ENCODE peak calls at places on chromosomes 2 and 18, in seven cellular contexts. G is GM23248, F is fibroblast of lung, R is HCT116, J is neural progenitor cell, O is GM23338, U is DND-41. W is an unnamed sample. For H3K36me3, the result is how much of the 10 kb centered on the place peaks cover.

GRCh38 chr2:181955010-181955409 is 30.6 kb upstream of the PPP1R1C start:
- DNase-seq in F (peak), G (peak), J (no peak), O (no peak), U (no peak), R (peak), W (no peak)

GRCh38 chr2:157439792-157440186 is 4.1 kb downstream of the CYTIP start:
- DNase-seq in R (no peak), F (no peak), O (no peak), G (no peak), J (no peak), U (no peak), W (peak)

GRCh38 chr2:228268756-228269155 is 87.3 kb upstream of the SPHKAP start:
- DNase-seq in R (no peak), J (no peak), O (no peak), G (no peak), F (no peak), U (no peak), W (no peak)

GRCh38 chr2:174138161-174138560 is 110.2 kb downstream of the OLA1 start:
- DNase-seq in G (peak), R (no peak), U (no peak), F (peak), J (no peak), O (peak), W (no peak)

GRCh38 chr18:13019301-13019700 is 28.1 kb downstream of the CEP192 start:
- DNase-seq in G (peak), O (no peak), U (no peak), J (no peak), R (no peak), F (no peak), W (no peak)

GRCh38 chr2:237431856-237432255 is 17.9 kb upstream of the COL6A3 start:
- DNase-seq in G (peak), R (no peak), F (peak), O (no peak), J (no peak), U (no peak), W (no peak)

GRCh38 chr18:51654441-51655326 is 457.2 kb upstream of the MEX3C start:
- DNase-seq in O (peak), G (no peak), F (no peak), U (no peak), R (no peak), J (peak), W (no peak)

GRCh38 chr2:178193496-178193822 is 853 bp upstream of the OSBPL6 start:
- DNase-seq in O (no peak), F (no peak), G (no peak), J (no peak), R (no peak), U (no peak), W (no peak)

GRCh38 chr2:176653856-176654443 is 384.7 kb downstream of the MTX2 start:
- DNase-seq in O (peak), R (peak), J (peak), F (peak), G (peak), U (peak), W (peak)

GRCh38 chr2:213806125-213806726 is 522.0 kb downstream of the SPAG16 start:
- DNase-seq in G (peak), J (peak), R (no peak), F (peak), U (no peak), O (peak), W (peak)

GRCh38 chr18:59085797-59086196 is 53.9 kb upstream of the SEC11C start:
- DNase-seq in U (no peak), F (peak), J (no peak), G (peak), O (no peak), R (no peak), W (no peak)

GRCh38 chr18:2588666-2589344 is 17.4 kb downstream of the NDC80 start:
- DNase-seq in O (no peak), G (no peak), J (no peak), F (no peak), R (no peak), U (no peak), W (no peak)

GRCh38 chr2:48715042-48715899 is 40.3 kb downstream of the LHCGR start:
- DNase-seq in R (no peak), O (no peak), U (no peak), J (no peak), G (peak), F (peak), W (no peak)

GRCh38 chr18:50711401-50711800 is 108.4 kb downstream of the MRO start:
- DNase-seq in U (no peak), O (no peak), G (no peak), F (no peak), J (no peak), R (no peak), W (no peak)

GRCh38 chr18:49510393-49511115 is 23.5 kb upstream of the C18orf32 start:
- DNase-seq in U (peak), F (peak), G (peak), R (peak), J (peak), O (peak), W (peak)

GRCh38 chr18:62085766-62086165 is 101.1 kb downstream of the PIGN start:
- DNase-seq in J (no peak), O (no peak), U (no peak), R (no peak), G (no peak), F (no peak), W (no peak)

GRCh38 chr2:105741216-105741615 is 3.5 kb upstream of the NCK2 start:
- DNase-seq in U (no peak), O (no peak), R (no peak), F (no peak), G (no peak), J (no peak), W (no peak)

GRCh38 chr2:61855178-61855523 is 1.3 kb upstream of the FAM161A start:
- DNase-seq in R (no peak), G (no peak), F (no peak), O (no peak), J (peak), U (no peak), W (peak)

GRCh38 chr2:68417931-68418330 is 49.2 kb downstream of the FBXO48 start:
- DNase-seq in F (no peak), R (no peak), U (no peak), G (no peak), O (no peak), J (no peak), W (no peak)

GRCh38 chr2:143802871-143803650 is 673.8 kb downstream of the ARHGAP15 start:
- DNase-seq in J (no peak), R (no peak), F (peak), G (no peak), O (no peak), U (no peak), W (peak)

GRCh38 chr18:9101730-9102390 is 639 bp upstream of the NDUFV2 start:
- DNase-seq in F (peak), R (peak), O (no peak), U (peak), J (no peak), G (peak), W (peak)

GRCh38 chr2:47237375-47238357 is 82.6 kb upstream of the STPG4 start:
- DNase-seq in G (peak), U (no peak), F (peak), O (peak), R (no peak), J (no peak), W (no peak)

GRCh38 chr18:10291568-10291981 is 162.9 kb upstream of the APCDD1 start:
- DNase-seq in U (no peak), R (no peak), G (peak), J (peak), F (peak), O (no peak), W (no peak)

GRCh38 chr2:190408538-190409271 is 550 bp downstream of the MFSD6 start:
- DNase-seq in R (peak), F (no peak), U (peak), J (peak), G (peak), O (peak), W (peak)

GRCh38 chr18:47898696-47899095 is 31.8 kb downstream of the SMAD2 start:
- DNase-seq in O (peak), U (no peak), J (no peak), R (no peak), G (no peak), F (no peak), W (no peak)

GRCh38 chr18:36692331-36692730 is 136.5 kb downstream of the TPGS2 start:
- DNase-seq in U (no peak), J (no peak), F (peak), G (peak), R (no peak), O (no peak), W (no peak)

GRCh38 chr2:112642961-112643360 is 2.8 kb upstream of the SLC20A1 start:
- DNase-seq in U (no peak), O (no peak), R (no peak), J (no peak), F (no peak), G (peak), W (no peak)

GRCh38 chr2:64876137-64876647 is 113.0 kb upstream of the SLC1A4 start:
- DNase-seq in F (peak), G (peak), O (peak), J (peak), R (peak), U (no peak), W (no peak)

GRCh38 chr2:65722028-65722427 is 289.6 kb upstream of the SPRED2 start:
- DNase-seq in F (peak), O (peak), G (peak), R (no peak), U (no peak), J (peak), W (no peak)

GRCh38 chr18:11857177-11857887 is 6.1 kb downstream of the CHMP1B start:
- DNase-seq in O (peak), G (peak), U (no peak), F (peak), R (peak), J (peak), W (no peak)

GRCh38 chr2:68721482-68722071 is 13.0 kb upstream of the ARHGAP25 start:
- DNase-seq in R (peak), U (peak), G (no peak), O (no peak), J (no peak), F (no peak), W (peak)

GRCh38 chr2:239393401-239393940 is 7.3 kb downstream of the HDAC4 start:
- DNase-seq in G (peak), O (no peak), F (peak), R (no peak), J (no peak), U (no peak), W (no peak)

GRCh38 chr2:227480528-227480927 is 8.6 kb downstream of the AGFG1 start:
- DNase-seq in O (no peak), G (no peak), F (no peak), R (no peak), U (no peak), J (no peak), W (no peak)

GRCh38 chr2:181673178-181673577 is 7.1 kb downstream of the NEUROD1 start:
- DNase-seq in J (no peak), G (no peak), U (no peak), R (no peak), F (no peak), O (no peak), W (no peak)

GRCh38 chr18:34598136-34598635 is 111.9 kb upstream of the DTNA start:
- DNase-seq in G (no peak), O (no peak), R (no peak), J (no peak), F (peak), U (no peak), W (no peak)

GRCh38 chr2:195561205-195562032 is 95.6 kb upstream of the SLC39A10 start:
- DNase-seq in R (no peak), F (peak), G (peak), O (no peak), J (no peak), U (no peak), W (peak)

GRCh38 chr2:14424478-14425390 is 207.8 kb upstream of the LRATD1 start:
- DNase-seq in F (no peak), R (no peak), G (no peak), O (no peak), U (no peak), J (no peak), W (no peak)

GRCh38 chr18:12811191-12811950 is 72.7 kb downstream of the PTPN2 start:
- DNase-seq in U (no peak), R (peak), F (peak), G (peak), O (no peak), J (no peak), W (no peak)

GRCh38 chr2:210553371-210553770 is 3.0 kb upstream of the CPS1 start:
- DNase-seq in U (no peak), R (no peak), F (peak), O (no peak), J (no peak), G (no peak), W (no peak)

DNA sequence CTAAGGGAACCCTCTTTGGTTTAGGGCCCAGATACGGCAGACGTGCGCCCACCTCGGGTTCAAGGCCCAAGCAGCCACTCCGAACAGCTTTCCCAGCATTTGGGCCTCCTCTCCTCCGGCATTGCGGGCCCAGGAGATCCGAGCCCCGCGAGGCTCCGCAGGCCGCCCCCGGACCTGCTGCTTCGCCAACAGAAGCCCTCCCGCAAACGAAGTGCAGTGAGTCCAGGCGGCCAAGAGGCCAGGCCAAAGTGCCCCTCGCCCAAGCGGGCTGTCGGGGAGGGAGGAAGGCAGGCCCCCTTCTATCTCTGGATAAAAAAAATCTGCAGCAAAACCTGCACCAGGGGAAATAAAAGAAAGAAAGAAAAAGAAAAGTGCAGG is 6.0 kb downstream of the EN1 start:
- DNase-seq in U (no peak), G (no peak), J (peak), O (no peak), F (no peak), R (no peak), W (no peak)
- TF ChIP-seq EZH2 in U (no peak), G (no peak), J (peak), O (peak), F (no peak), R (no peak), W (no peak)

DNA sequence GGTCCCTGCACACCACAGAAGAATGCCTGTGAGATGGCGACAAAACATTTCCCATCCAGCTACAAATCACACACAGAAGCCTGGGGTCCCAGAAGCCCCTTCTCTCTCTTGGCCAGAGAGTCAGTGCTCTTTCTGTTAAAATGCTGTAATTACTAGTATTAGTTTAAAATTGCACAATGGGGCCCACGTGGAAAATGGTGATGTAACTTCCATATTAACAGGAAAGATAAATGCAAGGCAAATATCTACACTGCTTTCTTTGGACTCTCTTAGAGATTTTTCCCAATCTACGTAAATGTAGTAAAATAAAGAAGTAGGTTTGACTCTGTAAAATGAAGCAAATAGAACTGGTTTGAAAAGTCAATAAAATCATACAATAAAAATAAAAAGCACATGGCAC is 113.9 kb upstream of the TFCP2L1 start:
- DNase-seq in F (peak), O (no peak), G (peak), U (no peak), R (no peak), J (no peak), W (no peak)
- H3K36me3 ChIP-seq in F (under half), O (under half), G (under half), U (half or more), R (under half), J (under half), W (under half)

DNA sequence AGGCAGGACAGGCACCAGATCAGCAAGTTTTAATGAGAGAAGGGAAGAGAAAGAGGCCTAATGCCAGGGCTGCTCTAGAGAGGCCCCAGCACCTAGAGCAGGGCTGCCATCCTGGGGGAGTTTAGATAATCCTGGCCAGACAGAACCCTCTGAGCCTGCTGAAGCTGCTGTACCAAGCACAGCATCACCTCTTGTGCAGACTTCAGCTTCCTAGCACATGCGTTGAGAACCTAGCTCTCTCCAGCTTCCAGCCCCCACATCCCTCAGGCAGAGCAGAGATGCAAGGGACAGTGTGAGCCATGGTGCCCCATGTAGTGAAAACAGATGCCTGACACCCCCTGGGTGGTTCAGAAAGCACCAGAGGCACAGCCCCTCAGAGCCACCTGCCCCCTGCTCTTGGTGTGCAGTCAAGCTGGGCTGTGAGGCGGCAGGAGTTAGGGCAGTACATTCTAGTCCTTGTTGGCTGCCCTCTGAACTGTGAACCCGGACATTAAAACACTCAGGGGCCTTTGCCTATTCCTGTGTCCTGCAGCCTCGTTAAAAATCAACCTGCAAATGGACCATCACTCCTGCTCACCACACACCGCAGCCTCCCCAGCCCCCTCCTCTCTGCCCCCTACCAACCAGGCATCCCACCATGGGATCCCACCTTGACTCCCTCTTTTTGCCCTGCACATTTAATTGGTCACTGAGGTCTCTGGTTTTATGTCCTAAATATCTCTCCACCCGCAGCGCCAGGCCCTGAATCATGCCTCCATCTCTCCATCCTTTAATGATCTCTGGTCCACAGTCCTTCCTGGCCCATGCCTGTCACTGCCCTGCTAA is 52.6 kb downstream of the ADD2 start:
- DNase-seq in U (no peak), F (no peak), G (no peak), J (no peak), R (no peak), O (no peak), W (no peak)
- H3K4me2 ChIP-seq in U (no peak), F (no peak), G (no peak), J (peak), R (no peak), O (peak), W (no peak)

DNA sequence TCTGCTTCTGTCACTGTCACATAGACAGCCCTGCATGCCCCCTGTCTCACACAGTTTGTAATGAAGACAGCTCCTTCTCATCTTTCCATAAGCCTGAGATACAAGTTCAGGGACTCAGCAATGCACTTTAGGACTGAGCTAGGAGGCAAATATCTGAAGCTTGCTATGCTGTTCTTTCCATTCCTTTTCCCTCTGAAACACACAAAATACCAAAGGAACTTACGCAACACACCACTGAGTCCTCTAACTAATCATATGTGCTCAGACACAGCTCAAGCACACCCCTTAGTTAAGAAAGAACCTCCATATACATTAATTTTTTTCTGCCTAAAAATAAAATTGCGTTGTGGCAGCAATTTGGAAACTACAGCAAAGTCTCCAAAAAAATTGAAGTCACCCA is 17.9 kb downstream of the SERPINB8 start:
- DNase-seq in O (no peak), U (no peak), J (no peak), R (no peak), G (no peak), F (no peak), W (no peak)
- TF ChIP-seq EZH2 in O (no peak), U (no peak), J (no peak), R (no peak), G (no peak), F (no peak), W (no peak)

DNA sequence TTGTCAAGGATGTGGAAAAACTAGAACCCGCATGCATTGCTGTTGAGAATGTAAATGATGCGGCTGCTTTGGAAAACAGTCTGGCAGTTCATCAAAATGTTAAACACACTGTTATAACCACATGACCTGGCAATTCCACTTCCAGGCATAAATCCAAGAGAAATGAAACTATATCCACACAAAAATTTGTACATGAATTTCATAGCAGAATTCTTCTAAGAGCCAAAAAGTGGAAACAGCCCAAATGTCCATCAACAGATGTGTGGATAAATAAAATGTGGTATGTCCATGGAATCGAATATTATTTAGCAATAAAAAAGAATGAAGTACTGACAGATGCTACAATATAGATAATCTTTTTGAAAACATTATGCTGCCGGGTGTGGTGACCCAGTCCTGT is 32.1 kb downstream of the ERCC3 start:
- DNase-seq in J (no peak), R (no peak), G (no peak), F (peak), U (no peak), O (no peak), W (no peak)
- H3K36me3 ChIP-seq in J (under half), R (under half), G (under half), F (under half), U (half or more), O (under half), W (under half)

W was measured in MM.1S.